ENCODE peak calls at places on chromosomes 6 and 20, in seven cellular contexts. One of them, this sample, is unnamed.

GRCh38 chr6:37283786-37284185 is 25.8 kb upstream of the TMEM217 start:
- DNase-seq in SK-N-SH: no peak
- DNase-seq in HCT116: no peak
- DNase-seq in HepG2: no peak
- DNase-seq in K562: no peak
- DNase-seq in H1: no peak
- DNase-seq in GM12878: no peak
- DNase-seq in this sample: no peak

GRCh38 chr6:115544765-115545409 is 515.8 kb downstream of the FRK start:
- DNase-seq in SK-N-SH: no peak
- DNase-seq in HCT116: no peak
- DNase-seq in HepG2: no peak
- DNase-seq in K562: no peak
- DNase-seq in H1: peak
- DNase-seq in GM12878: no peak
- DNase-seq in this sample: peak

GRCh38 chr6:28867078-28867414 is 56.7 kb downstream of the TRIM27 start:
- DNase-seq in SK-N-SH: peak
- DNase-seq in HCT116: no peak
- DNase-seq in HepG2: no peak
- DNase-seq in K562: no peak
- DNase-seq in H1: no peak
- DNase-seq in GM12878: no peak
- DNase-seq in this sample: no peak

GRCh38 chr6:26028753-26029569 is 58.3 kb upstream of the HFE start:
- DNase-seq in SK-N-SH: no peak
- DNase-seq in HCT116: no peak
- DNase-seq in HepG2: no peak
- DNase-seq in K562: no peak
- DNase-seq in H1: peak
- DNase-seq in GM12878: no peak
- DNase-seq in this sample: peak

GRCh38 chr20:7959484-7959883 is 19.2 kb upstream of the HAO1 start:
- DNase-seq in SK-N-SH: no peak
- DNase-seq in HCT116: no peak
- DNase-seq in HepG2: no peak
- DNase-seq in K562: no peak
- DNase-seq in H1: no peak
- DNase-seq in GM12878: no peak
- DNase-seq in this sample: no peak

GRCh38 chr6:167501831-167502385 is 177.0 kb downstream of the TTLL2 start:
- DNase-seq in SK-N-SH: peak
- DNase-seq in HCT116: peak
- DNase-seq in HepG2: peak
- DNase-seq in K562: peak
- DNase-seq in H1: no peak
- DNase-seq in GM12878: no peak
- DNase-seq in this sample: no peak

GRCh38 chr6:17863971-17864754 is 123.3 kb downstream of the KIF13A start:
- DNase-seq in SK-N-SH: no peak
- DNase-seq in HCT116: peak
- DNase-seq in HepG2: peak
- DNase-seq in K562: no peak
- DNase-seq in H1: no peak
- DNase-seq in GM12878: no peak
- DNase-seq in this sample: no peak

GRCh38 chr20:59589051-59589450 is 15.3 kb upstream of the PHACTR3 start:
- DNase-seq in SK-N-SH: no peak
- DNase-seq in HCT116: no peak
- DNase-seq in HepG2: no peak
- DNase-seq in K562: no peak
- DNase-seq in H1: no peak
- DNase-seq in GM12878: no peak
- DNase-seq in this sample: no peak

GRCh38 chr6:73521351-73522254 is 771 bp upstream of the EEF1A1 start:
- DNase-seq in SK-N-SH: peak
- DNase-seq in HCT116: no peak
- DNase-seq in HepG2: peak
- DNase-seq in K562: peak
- DNase-seq in H1: peak
- DNase-seq in GM12878: no peak
- DNase-seq in this sample: peak

DNA sequence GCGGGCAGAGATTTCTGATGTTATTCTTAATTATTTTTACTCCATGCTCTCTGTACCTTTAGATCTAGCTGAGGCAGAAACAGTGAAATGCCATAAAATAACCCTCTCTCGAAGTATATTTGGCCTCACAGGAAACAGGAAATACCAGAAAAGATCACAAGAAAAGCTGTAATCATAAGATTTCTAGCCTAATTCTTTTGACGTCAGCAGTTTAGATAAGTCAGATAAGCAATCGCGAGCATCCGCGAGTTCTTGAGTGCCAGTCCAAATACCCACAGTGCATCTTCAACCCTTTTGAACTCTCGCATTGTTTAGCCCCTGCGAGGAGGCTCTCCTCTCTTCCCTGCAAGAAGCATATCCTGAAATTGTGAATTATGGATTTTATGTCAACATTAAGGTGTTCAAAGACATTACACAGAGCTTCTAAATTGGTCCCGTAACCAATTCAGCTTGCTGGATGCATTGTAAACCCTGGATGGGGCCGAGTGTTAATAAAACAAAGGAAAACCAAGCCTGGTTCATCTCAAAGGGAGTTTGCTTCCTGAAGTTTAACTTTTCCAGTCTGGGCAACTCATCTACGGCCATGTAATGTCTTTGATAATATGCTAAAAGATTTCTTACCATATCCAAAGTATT is 198.9 kb downstream of the MTFR2 start:
- DNase-seq in SK-N-SH: no peak
- DNase-seq in HCT116: no peak
- DNase-seq in HepG2: no peak
- DNase-seq in K562: no peak
- DNase-seq in H1: no peak
- DNase-seq in GM12878: no peak
- DNase-seq in this sample: no peak
- TF ChIP-seq JUND in SK-N-SH: no peak
- TF ChIP-seq JUND in HCT116: no peak
- TF ChIP-seq JUND in HepG2: no peak
- TF ChIP-seq JUND in K562: no peak
- TF ChIP-seq JUND in H1: no peak
- TF ChIP-seq JUND in GM12878: no peak
- TF ChIP-seq JUND in this sample: no peak

DNA sequence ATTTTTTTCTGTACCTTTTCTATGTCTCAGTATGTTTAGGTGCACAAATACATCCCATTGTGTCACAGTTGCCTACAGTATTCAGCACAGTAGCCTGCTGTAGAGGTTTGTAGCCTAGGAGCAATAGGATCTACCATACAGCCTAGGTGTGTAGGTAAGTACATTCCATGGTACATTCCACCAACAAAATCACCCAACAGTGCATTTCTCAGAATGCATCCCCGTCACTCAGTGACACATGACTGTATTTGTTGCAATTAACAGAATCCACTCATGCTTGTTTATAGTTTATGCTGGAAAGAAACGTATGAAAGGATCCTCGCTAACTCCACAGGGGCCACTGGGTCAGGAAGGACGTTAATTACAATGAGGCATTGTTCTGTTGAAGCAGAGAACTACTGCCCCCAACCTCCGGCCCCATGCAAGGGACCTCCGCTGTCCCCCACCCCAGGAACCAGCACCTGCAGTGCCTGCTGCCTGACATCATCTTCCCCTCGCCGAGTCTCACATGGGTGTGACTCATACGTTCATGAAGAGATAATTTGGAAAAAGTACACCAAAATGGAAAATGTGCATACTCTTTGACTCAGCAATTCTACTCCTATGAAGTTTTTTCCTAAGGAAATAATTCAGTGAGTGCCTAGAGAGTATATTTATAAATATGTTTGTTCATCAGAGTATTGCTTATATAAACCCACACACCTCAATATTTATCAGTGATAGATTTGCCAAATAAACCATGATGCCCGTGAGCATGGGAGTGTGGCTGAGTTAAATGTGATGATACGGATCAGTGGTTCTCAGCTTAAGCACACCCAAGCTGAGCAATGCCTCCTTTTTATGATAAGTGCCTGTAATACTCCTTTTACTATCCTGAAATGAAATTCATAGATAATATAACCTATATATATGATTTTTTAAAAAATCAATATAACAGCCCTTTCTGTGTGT is 156.4 kb upstream of the ECI2 start:
- DNase-seq in SK-N-SH: no peak
- DNase-seq in HCT116: no peak
- DNase-seq in HepG2: peak
- DNase-seq in K562: no peak
- DNase-seq in H1: no peak
- DNase-seq in GM12878: no peak
- DNase-seq in this sample: no peak
- TF ChIP-seq JUND in SK-N-SH: no peak
- TF ChIP-seq JUND in HCT116: no peak
- TF ChIP-seq JUND in HepG2: no peak
- TF ChIP-seq JUND in K562: peak
- TF ChIP-seq JUND in H1: no peak
- TF ChIP-seq JUND in GM12878: no peak
- TF ChIP-seq JUND in this sample: no peak

GRCh38 chr6:69801225-69801624 is 4.4 kb upstream of the LMBRD1 start:
- DNase-seq in SK-N-SH: no peak
- DNase-seq in HCT116: no peak
- DNase-seq in HepG2: no peak
- DNase-seq in K562: no peak
- DNase-seq in H1: no peak
- DNase-seq in GM12878: no peak
- DNase-seq in this sample: no peak

GRCh38 chr6:69792292-69792691 is 4.5 kb downstream of the LMBRD1 start:
- DNase-seq in SK-N-SH: no peak
- DNase-seq in HCT116: no peak
- DNase-seq in HepG2: no peak
- DNase-seq in K562: no peak
- DNase-seq in H1: no peak
- DNase-seq in GM12878: no peak
- DNase-seq in this sample: no peak

GRCh38 chr6:69795469-69796080 is 1.2 kb downstream of the LMBRD1 start:
- DNase-seq in SK-N-SH: peak
- DNase-seq in HCT116: no peak
- DNase-seq in HepG2: no peak
- DNase-seq in K562: no peak
- DNase-seq in H1: no peak
- DNase-seq in GM12878: no peak
- DNase-seq in this sample: no peak

GRCh38 chr6:69796627-69797390 is at the start of gene LMBRD1:
- DNase-seq in SK-N-SH: peak
- DNase-seq in HCT116: peak
- DNase-seq in HepG2: peak
- DNase-seq in K562: peak
- DNase-seq in H1: peak
- DNase-seq in GM12878: peak
- DNase-seq in this sample: peak

GRCh38 chr6:69796081-69796626 is 656 bp downstream of the LMBRD1 start:
- DNase-seq in SK-N-SH: no peak
- DNase-seq in HCT116: peak
- DNase-seq in HepG2: peak
- DNase-seq in K562: no peak
- DNase-seq in H1: no peak
- DNase-seq in GM12878: no peak
- DNase-seq in this sample: peak
- TF ChIP-seq JUND in SK-N-SH: no peak
- TF ChIP-seq JUND in HCT116: no peak
- TF ChIP-seq JUND in HepG2: no peak
- TF ChIP-seq JUND in K562: no peak
- TF ChIP-seq JUND in H1: no peak
- TF ChIP-seq JUND in GM12878: no peak
- TF ChIP-seq JUND in this sample: no peak

GRCh38 chr6:152002306-152002705 is 194.8 kb downstream of the ESR1 start:
- DNase-seq in SK-N-SH: no peak
- DNase-seq in HCT116: no peak
- DNase-seq in HepG2: peak
- DNase-seq in K562: no peak
- DNase-seq in H1: no peak
- DNase-seq in GM12878: no peak
- DNase-seq in this sample: no peak

GRCh38 chr6:151999194-151999593 is 191.7 kb downstream of the ESR1 start:
- DNase-seq in SK-N-SH: no peak
- DNase-seq in HCT116: no peak
- DNase-seq in HepG2: no peak
- DNase-seq in K562: no peak
- DNase-seq in H1: no peak
- DNase-seq in GM12878: no peak
- DNase-seq in this sample: no peak

GRCh38 chr6:152001408-152001807 is 193.9 kb downstream of the ESR1 start:
- DNase-seq in SK-N-SH: no peak
- DNase-seq in HCT116: no peak
- DNase-seq in HepG2: no peak
- DNase-seq in K562: no peak
- DNase-seq in H1: no peak
- DNase-seq in GM12878: no peak
- DNase-seq in this sample: no peak

GRCh38 chr6:152004896-152005295 is 197.4 kb downstream of the ESR1 start:
- DNase-seq in SK-N-SH: no peak
- DNase-seq in HCT116: no peak
- DNase-seq in HepG2: no peak
- DNase-seq in K562: no peak
- DNase-seq in H1: no peak
- DNase-seq in GM12878: no peak
- DNase-seq in this sample: no peak

DNA sequence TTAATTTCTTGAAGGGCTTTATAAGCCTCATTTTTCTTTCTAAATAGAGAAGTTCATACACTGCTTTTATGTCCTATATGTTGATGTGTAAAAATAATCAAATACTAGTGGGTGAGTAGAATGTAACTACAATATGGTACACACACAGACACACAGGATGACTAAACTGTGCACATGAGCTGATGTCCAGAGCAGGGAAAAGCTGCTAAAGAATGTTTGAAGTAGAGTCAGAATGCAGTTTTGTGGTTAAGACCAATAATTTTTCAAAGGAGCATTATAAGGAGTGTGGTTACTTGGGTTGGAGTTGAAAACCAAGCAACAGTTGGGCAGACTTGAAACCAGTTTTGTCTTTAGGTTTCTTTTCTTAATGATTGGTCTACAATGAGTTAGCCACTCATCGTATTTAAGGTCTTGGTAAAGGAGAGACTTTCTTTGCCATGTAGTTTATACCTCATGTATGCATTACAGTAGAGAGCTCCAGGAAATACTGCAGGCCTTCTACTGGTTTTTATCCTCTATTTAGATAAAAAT is 196.6 kb downstream of the ESR1 start:
- DNase-seq in SK-N-SH: no peak
- DNase-seq in HCT116: no peak
- DNase-seq in HepG2: no peak
- DNase-seq in K562: no peak
- DNase-seq in H1: no peak
- DNase-seq in GM12878: no peak
- DNase-seq in this sample: no peak
- TF ChIP-seq JUND in SK-N-SH: no peak
- TF ChIP-seq JUND in HCT116: no peak
- TF ChIP-seq JUND in HepG2: no peak
- TF ChIP-seq JUND in K562: no peak
- TF ChIP-seq JUND in H1: no peak
- TF ChIP-seq JUND in GM12878: no peak
- TF ChIP-seq JUND in this sample: no peak

GRCh38 chr6:57085441-57085840 is 4.5 kb upstream of the ZNF451 start:
- DNase-seq in SK-N-SH: no peak
- DNase-seq in HCT116: no peak
- DNase-seq in HepG2: no peak
- DNase-seq in K562: no peak
- DNase-seq in H1: no peak
- DNase-seq in GM12878: no peak
- DNase-seq in this sample: no peak
- TF ChIP-seq JUND in SK-N-SH: no peak
- TF ChIP-seq JUND in HCT116: no peak
- TF ChIP-seq JUND in HepG2: no peak
- TF ChIP-seq JUND in K562: no peak
- TF ChIP-seq JUND in H1: no peak
- TF ChIP-seq JUND in GM12878: no peak
- TF ChIP-seq JUND in this sample: no peak